ENCODE peak calls at places on chromosomes 12 and 14, in four cellular contexts. One of them, this sample, is unnamed.

GRCh38 chr12:9660046-9660445 is 9.5 kb upstream of the CLEC2D start:
- DNase-seq in GM12878: no peak
- DNase-seq in HepG2: no peak
- DNase-seq in SK-N-SH: no peak
- DNase-seq in this sample: no peak

GRCh38 chr12:124392271-124392990 is 97.5 kb downstream of the RFLNA start:
- DNase-seq in GM12878: no peak
- DNase-seq in SK-N-SH: peak; percentile 77
- DNase-seq in HepG2: no peak
- DNase-seq in this sample: peak; percentile 92

GRCh38 chr14:30521899-30522736 is 36.8 kb upstream of the G2E3 start:
- DNase-seq in SK-N-SH: peak; percentile 8
- DNase-seq in HepG2: peak; percentile 57
- DNase-seq in GM12878: peak; percentile 9
- DNase-seq in this sample: peak; percentile 42

GRCh38 chr12:124142395-124143005 is 152.4 kb upstream of the RFLNA start:
- DNase-seq in GM12878: no peak
- DNase-seq in HepG2: no peak
- DNase-seq in SK-N-SH: no peak
- DNase-seq in this sample: no peak

GRCh38 chr14:57245941-57246340 is 22.8 kb downstream of the EXOC5 start:
- DNase-seq in GM12878: no peak
- DNase-seq in SK-N-SH: no peak
- DNase-seq in HepG2: no peak
- DNase-seq in this sample: no peak

GRCh38 chr14:34693228-34693939 is 21.0 kb downstream of the CFL2 start:
- DNase-seq in SK-N-SH: no peak
- DNase-seq in HepG2: peak; percentile 45
- DNase-seq in GM12878: no peak
- DNase-seq in this sample: peak; percentile 68

GRCh38 chr14:39469094-39469710 is 37.0 kb upstream of the FBXO33 start:
- DNase-seq in GM12878: no peak
- DNase-seq in SK-N-SH: no peak
- DNase-seq in HepG2: peak; percentile 74
- DNase-seq in this sample: peak; percentile 35

GRCh38 chr14:68585690-68586089 is 207.2 kb downstream of the ZFP36L1 start:
- DNase-seq in SK-N-SH: peak; percentile 81
- DNase-seq in GM12878: no peak
- DNase-seq in HepG2: no peak
- DNase-seq in this sample: no peak

GRCh38 chr12:17296882-17297281 is 690.9 kb upstream of the LMO3 start:
- DNase-seq in SK-N-SH: no peak
- DNase-seq in GM12878: no peak
- DNase-seq in HepG2: peak; percentile 4
- DNase-seq in this sample: no peak

GRCh38 chr12:110023634-110024023 is 24.4 kb downstream of the ANKRD13A start:
- DNase-seq in GM12878: no peak
- DNase-seq in HepG2: no peak
- DNase-seq in SK-N-SH: peak; percentile 24
- DNase-seq in this sample: no peak

GRCh38 chr14:39607978-39608377 is 175.7 kb upstream of the FBXO33 start:
- DNase-seq in GM12878: no peak
- DNase-seq in HepG2: no peak
- DNase-seq in SK-N-SH: no peak
- DNase-seq in this sample: no peak

GRCh38 chr14:24976599-24976998 is 73.3 kb downstream of the STXBP6 start:
- DNase-seq in HepG2: no peak
- DNase-seq in SK-N-SH: no peak
- DNase-seq in GM12878: no peak
- DNase-seq in this sample: no peak

GRCh38 chr14:88521818-88522217 is 33.0 kb downstream of the PTPN21 start:
- DNase-seq in HepG2: no peak
- DNase-seq in GM12878: no peak
- DNase-seq in SK-N-SH: no peak
- DNase-seq in this sample: no peak

GRCh38 chr12:91743727-91744126 is 401.9 kb downstream of the BTG1 start:
- DNase-seq in HepG2: no peak
- DNase-seq in GM12878: no peak
- DNase-seq in SK-N-SH: peak; percentile 1
- DNase-seq in this sample: no peak

GRCh38 chr14:63438065-63438757 is 105.0 kb downstream of the PPP2R5E start:
- DNase-seq in GM12878: no peak
- DNase-seq in HepG2: peak; percentile 9
- DNase-seq in SK-N-SH: peak; percentile 71
- DNase-seq in this sample: peak; percentile 26

GRCh38 chr12:123119808-123120207 is 31.1 kb downstream of the PITPNM2 start:
- DNase-seq in GM12878: peak; percentile 57
- DNase-seq in HepG2: no peak
- DNase-seq in SK-N-SH: no peak
- DNase-seq in this sample: no peak

GRCh38 chr14:44701563-44702263 is 194.6 kb upstream of the FSCB start:
- DNase-seq in SK-N-SH: no peak
- DNase-seq in GM12878: no peak
- DNase-seq in HepG2: no peak
- DNase-seq in this sample: no peak

GRCh38 chr14:95313707-95314106 is 6.0 kb downstream of the CLMN start:
- DNase-seq in HepG2: peak; percentile 61
- DNase-seq in GM12878: no peak
- DNase-seq in SK-N-SH: no peak
- DNase-seq in this sample: peak; percentile 51

GRCh38 chr14:65940056-65940735 is 527.7 kb downstream of the FUT8 start:
- DNase-seq in HepG2: peak; percentile 35
- DNase-seq in SK-N-SH: peak; percentile 40
- DNase-seq in GM12878: no peak
- DNase-seq in this sample: peak; percentile 51

GRCh38 chr12:111785651-111786050 is 18.9 kb downstream of the ALDH2 start:
- DNase-seq in SK-N-SH: no peak
- DNase-seq in HepG2: no peak
- DNase-seq in GM12878: no peak
- DNase-seq in this sample: no peak

GRCh38 chr12:104764225-104765073 is 193.6 kb downstream of the SLC41A2 start:
- DNase-seq in SK-N-SH: no peak
- DNase-seq in GM12878: peak; percentile 36
- DNase-seq in HepG2: no peak
- DNase-seq in this sample: no peak

GRCh38 chr12:62732861-62733427 is 202.0 kb downstream of the PPM1H start:
- DNase-seq in HepG2: no peak
- DNase-seq in SK-N-SH: no peak
- DNase-seq in GM12878: no peak
- DNase-seq in this sample: peak; percentile 83

GRCh38 chr14:93832076-93832475 is 43.8 kb upstream of the PRIMA1 start:
- DNase-seq in GM12878: no peak
- DNase-seq in SK-N-SH: peak; percentile 47
- DNase-seq in HepG2: no peak
- DNase-seq in this sample: no peak

GRCh38 chr12:52415870-52416750 is 10.0 kb upstream of the KRT82 start:
- DNase-seq in GM12878: no peak
- DNase-seq in SK-N-SH: no peak
- DNase-seq in HepG2: no peak
- DNase-seq in this sample: no peak

GRCh38 chr12:103495158-103495782 is 498 bp downstream of the C12orf42 start:
- DNase-seq in SK-N-SH: peak; percentile 76
- DNase-seq in HepG2: no peak
- DNase-seq in GM12878: no peak
- DNase-seq in this sample: peak; percentile 14

GRCh38 chr12:15688202-15688736 is 100.9 kb downstream of the EPS8 start:
- DNase-seq in GM12878: no peak
- DNase-seq in SK-N-SH: no peak
- DNase-seq in HepG2: no peak
- DNase-seq in this sample: peak; percentile 76

GRCh38 chr12:32171211-32171610 is 64.6 kb downstream of the BICD1 start:
- DNase-seq in SK-N-SH: no peak
- DNase-seq in GM12878: no peak
- DNase-seq in HepG2: no peak
- DNase-seq in this sample: no peak

GRCh38 chr12:98416845-98417244 is 98.5 kb upstream of the TMPO start:
- DNase-seq in GM12878: no peak
- DNase-seq in HepG2: no peak
- DNase-seq in SK-N-SH: peak; percentile 55
- DNase-seq in this sample: peak; percentile 40

GRCh38 chr14:76780875-76781647 is 19.8 kb downstream of the VASH1 start:
- DNase-seq in SK-N-SH: peak; percentile 63
- DNase-seq in GM12878: no peak
- DNase-seq in HepG2: no peak
- DNase-seq in this sample: no peak

GRCh38 chr14:69547701-69548348 is 26.8 kb downstream of the CCDC177 start:
- DNase-seq in HepG2: no peak
- DNase-seq in SK-N-SH: peak; percentile 87
- DNase-seq in GM12878: no peak
- DNase-seq in this sample: no peak

GRCh38 chr12:54588110-54588831 is at the start of gene PPP1R1A:
- DNase-seq in GM12878: no peak
- DNase-seq in HepG2: no peak
- DNase-seq in SK-N-SH: peak; percentile 51
- DNase-seq in this sample: no peak
- TF ChIP-seq PBX3 in GM12878: no peak
- TF ChIP-seq PBX3 in HepG2: no peak
- TF ChIP-seq PBX3 in SK-N-SH: no peak
- TF ChIP-seq PBX3 in this sample: no peak

GRCh38 chr12:30531731-30532678 is 163.7 kb downstream of the IPO8 start:
- DNase-seq in GM12878: no peak
- DNase-seq in SK-N-SH: no peak
- DNase-seq in HepG2: no peak
- DNase-seq in this sample: no peak

GRCh38 chr12:30537228-30537627 is 158.4 kb downstream of the IPO8 start:
- DNase-seq in SK-N-SH: no peak
- DNase-seq in GM12878: no peak
- DNase-seq in HepG2: no peak
- DNase-seq in this sample: no peak

GRCh38 chr12:30529489-30530269 is 166.0 kb downstream of the IPO8 start:
- DNase-seq in GM12878: no peak
- DNase-seq in HepG2: no peak
- DNase-seq in SK-N-SH: no peak
- DNase-seq in this sample: no peak

DNA sequence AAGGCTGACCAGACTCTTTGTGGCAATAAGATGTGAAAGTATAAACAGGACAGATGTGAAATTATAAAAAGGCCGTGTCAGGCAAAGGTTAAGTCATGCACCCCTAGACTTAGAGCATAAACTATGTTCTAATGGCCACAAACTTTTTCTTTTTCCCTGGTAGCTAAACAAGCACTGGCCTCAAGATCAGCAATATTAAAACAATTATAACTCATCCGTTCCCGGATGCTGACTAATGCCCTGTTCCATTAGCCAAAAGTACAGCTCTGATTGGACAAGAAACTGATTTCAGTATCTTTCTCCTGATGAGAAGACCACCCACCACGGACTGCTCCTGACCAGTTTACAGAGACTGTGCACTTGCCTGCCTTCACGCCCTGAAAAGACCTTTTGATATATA is 162.2 kb downstream of the IPO8 start:
- DNase-seq in GM12878: no peak
- DNase-seq in HepG2: no peak
- DNase-seq in SK-N-SH: no peak
- DNase-seq in this sample: no peak
- TF ChIP-seq PBX3 in GM12878: no peak
- TF ChIP-seq PBX3 in HepG2: no peak
- TF ChIP-seq PBX3 in SK-N-SH: no peak
- TF ChIP-seq PBX3 in this sample: no peak

GRCh38 chr12:65860584-65860983 is 36.3 kb downstream of the HMGA2 start:
- DNase-seq in SK-N-SH: no peak
- DNase-seq in HepG2: no peak
- DNase-seq in GM12878: no peak
- DNase-seq in this sample: no peak

GRCh38 chr12:65856521-65856920 is 32.2 kb downstream of the HMGA2 start:
- DNase-seq in SK-N-SH: no peak
- DNase-seq in GM12878: no peak
- DNase-seq in HepG2: no peak
- DNase-seq in this sample: no peak

GRCh38 chr12:65857875-65858274 is 33.6 kb downstream of the HMGA2 start:
- DNase-seq in GM12878: no peak
- DNase-seq in HepG2: no peak
- DNase-seq in SK-N-SH: no peak
- DNase-seq in this sample: no peak

GRCh38 chr12:65859519-65859918 is 35.2 kb downstream of the HMGA2 start:
- DNase-seq in HepG2: no peak
- DNase-seq in GM12878: no peak
- DNase-seq in SK-N-SH: no peak
- DNase-seq in this sample: no peak

GRCh38 chr12:65858831-65859230 is 34.5 kb downstream of the HMGA2 start:
- DNase-seq in SK-N-SH: no peak
- DNase-seq in GM12878: no peak
- DNase-seq in HepG2: no peak
- DNase-seq in this sample: no peak
- TF ChIP-seq PBX3 in SK-N-SH: no peak
- TF ChIP-seq PBX3 in GM12878: no peak
- TF ChIP-seq PBX3 in HepG2: no peak
- TF ChIP-seq PBX3 in this sample: no peak

GRCh38 chr12:3551386-3551785 is 60.4 kb downstream of the PRMT8 start:
- DNase-seq in GM12878: no peak
- DNase-seq in SK-N-SH: no peak
- DNase-seq in HepG2: no peak
- DNase-seq in this sample: no peak
- TF ChIP-seq PBX3 in GM12878: no peak
- TF ChIP-seq PBX3 in SK-N-SH: no peak
- TF ChIP-seq PBX3 in HepG2: no peak
- TF ChIP-seq PBX3 in this sample: no peak